ENCODE peak calls at places on chromosomes 1 and 21, in four cellular contexts. D is left lung, K is lung, C is HFF-Myc. N is an unnamed sample.

GRCh38 chr1:56627636-56628039 is 17.5 kb upstream of the PRKAA2 start:
- DNase-seq in D (no peak), K (no peak), C (no peak), N (no peak)

GRCh38 chr1:174890024-174890423 is 109.7 kb upstream of the CACYBP start:
- DNase-seq in D (no peak), K (no peak), C (no peak), N (no peak)

GRCh38 chr1:101756411-101756810 is 240.3 kb downstream of the OLFM3 start:
- DNase-seq in D (no peak), K (no peak), C (no peak), N (no peak)

GRCh38 chr1:36580524-36580923 is 97.8 kb upstream of the CSF3R start:
- DNase-seq in D (no peak), K (no peak), C (no peak), N (no peak)

GRCh38 chr1:226626577-226626956 is 78.0 kb downstream of the STUM start:
- DNase-seq in D (peak; percentile 93), K (peak; percentile 76), C (peak; percentile 29), N (peak; percentile 76)

GRCh38 chr1:63728611-63729226 is 45.1 kb upstream of the ROR1 start:
- DNase-seq in D (no peak), K (no peak), C (no peak), N (no peak)

GRCh38 chr1:30523055-30524020 is 200.0 kb downstream of the MATN1 start:
- DNase-seq in D (no peak), K (no peak), C (no peak), N (peak; percentile 82)

GRCh38 chr1:35574655-35575400 is 1.7 kb downstream of the TFAP2E start:
- DNase-seq in D (no peak), K (no peak), C (no peak), N (no peak)

GRCh38 chr1:52306227-52307006 is 59.6 kb downstream of the CC2D1B start:
- DNase-seq in D (no peak), K (no peak), C (no peak), N (no peak)

GRCh38 chr1:227945891-227946623 is 1.7 kb downstream of the WNT9A start:
- DNase-seq in D (peak; percentile 92), K (peak; percentile 74), C (peak; percentile 59), N (peak; percentile 81)

GRCh38 chr21:38951095-38951745 is 145.5 kb downstream of the ETS2 start:
- DNase-seq in D (no peak), K (no peak), C (no peak), N (no peak)

GRCh38 chr1:43818691-43819090 is 111.4 kb downstream of the ST3GAL3 start:
- DNase-seq in D (no peak), K (no peak), C (no peak), N (no peak)

GRCh38 chr1:225746361-225747179 is 31.1 kb upstream of the SRP9 start:
- DNase-seq in D (no peak), K (peak; percentile 72), C (no peak), N (peak; percentile 93)

GRCh38 chr21:43824250-43824882 is 35.0 kb downstream of the RRP1 start:
- DNase-seq in D (peak; percentile 60), K (no peak), C (no peak), N (peak; percentile 71)

GRCh38 chr21:34576043-34576466 is 38.9 kb downstream of the RCAN1 start:
- DNase-seq in D (no peak), K (no peak), C (no peak), N (peak; percentile 62)

GRCh38 chr1:185444651-185445050 is 127.6 kb upstream of the IVNS1ABP start:
- DNase-seq in D (no peak), K (no peak), C (no peak), N (no peak)

GRCh38 chr1:119079881-119080280 is 60.6 kb downstream of the WARS2 start:
- DNase-seq in D (no peak), K (no peak), C (no peak), N (no peak)

GRCh38 chr1:109531826-109532364 is 7.8 kb upstream of the GPR61 start:
- DNase-seq in D (no peak), K (no peak), C (no peak), N (peak; percentile 19)
- H3K4me3 ChIP-seq in D (no peak overlapping the region), K (no peak overlapping the region), C (no peak overlapping the region), N (peak overlapping the region; percentile 13)

DNA sequence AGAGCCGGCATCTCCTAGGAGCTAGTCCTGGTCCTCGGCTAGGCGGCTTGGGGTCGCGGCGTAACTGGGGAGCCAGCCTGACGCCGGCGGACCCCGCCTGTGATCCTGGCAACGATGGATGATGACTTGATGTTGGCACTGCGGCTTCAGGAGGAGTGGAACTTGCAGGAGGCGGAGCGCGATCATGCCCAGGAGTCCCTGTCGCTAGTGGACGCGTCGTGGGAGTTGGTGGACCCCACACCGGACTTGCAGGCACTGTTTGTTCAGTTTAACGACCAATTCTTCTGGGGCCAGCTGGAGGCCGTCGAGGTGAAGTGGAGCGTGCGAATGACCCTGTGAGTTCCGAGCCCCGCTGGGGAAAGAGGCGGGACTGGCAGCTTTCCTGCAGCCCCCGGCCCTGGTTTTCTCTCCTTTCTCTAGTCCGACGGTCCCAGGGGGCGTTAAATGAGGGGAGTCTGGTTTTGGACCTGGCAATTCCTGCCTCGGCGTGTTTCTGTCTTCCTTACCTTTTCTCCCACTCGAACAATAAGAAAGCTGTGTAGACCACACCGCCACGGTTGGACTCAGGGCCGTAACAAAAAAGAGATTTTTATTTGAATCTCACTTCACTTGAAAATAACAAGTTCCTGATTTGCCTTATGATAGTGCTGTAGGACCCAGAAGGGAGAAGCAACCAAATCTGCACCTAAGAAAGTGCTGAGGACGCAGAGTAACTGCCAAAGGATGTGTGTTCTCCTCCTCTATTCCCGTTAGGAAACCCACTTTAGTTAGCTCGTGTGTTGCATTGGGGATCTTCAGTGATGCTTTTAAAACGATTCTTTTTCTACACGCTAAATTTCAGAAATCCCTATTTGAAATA is at the start of gene SPRTN:
- DNase-seq in D (no peak), K (no peak), C (no peak), N (peak; percentile 26)
- TF ChIP-seq CTCF in D (no peak), K (no peak), C (no peak), N (no peak)

GRCh38 chr1:151825811-151826660 is 5.6 kb downstream of the RORC start:
- DNase-seq in D (no peak), K (no peak), C (no peak), N (no peak)
- H3K4me3 ChIP-seq in D (no peak overlapping the region), K (no peak overlapping the region), C (no peak overlapping the region), N (no peak overlapping the region)

DNA sequence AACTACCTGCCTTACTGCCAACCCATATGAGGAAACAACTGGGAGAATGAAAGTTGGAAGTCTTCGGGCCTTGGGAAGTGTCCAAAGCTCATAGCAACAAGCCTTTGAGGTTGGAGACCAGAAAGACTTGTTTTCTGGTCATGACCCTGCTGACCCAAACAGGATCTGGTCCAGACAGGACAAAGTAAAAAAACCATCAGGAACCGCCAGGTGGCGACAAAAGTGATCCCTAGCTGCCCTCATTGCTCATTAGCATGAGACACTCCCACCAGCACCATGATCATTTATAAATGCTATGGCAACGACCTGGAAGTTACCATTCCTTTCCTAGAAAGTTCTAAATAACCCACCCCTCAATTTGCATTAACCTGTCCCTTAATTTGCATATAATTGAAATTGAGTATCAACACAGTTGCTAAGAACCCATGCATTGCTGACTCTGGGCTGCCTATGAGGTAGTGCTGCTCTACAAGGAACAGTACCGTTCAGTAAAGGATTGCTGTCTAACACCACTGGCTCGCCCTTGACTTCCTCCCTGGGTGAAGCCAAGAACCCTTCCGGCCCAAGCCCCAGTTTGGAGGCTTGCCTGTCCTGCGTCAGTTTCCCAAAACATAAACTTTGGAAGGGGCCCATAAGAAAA is 89.0 kb downstream of the URB2 start:
- DNase-seq in D (no peak), K (no peak), C (no peak), N (peak; percentile 31)
- TF ChIP-seq CTCF in D (no peak), K (peak; percentile 2), C (peak; percentile 44), N (peak; percentile 31)

GRCh38 chr1:39107891-39108290 is 81.7 kb downstream of the NDUFS5 start:
- DNase-seq in D (no peak), K (no peak), C (no peak), N (no peak)

GRCh38 chr1:39113109-39113743 is 87.1 kb downstream of the NDUFS5 start:
- DNase-seq in D (no peak), K (no peak), C (no peak), N (no peak)

GRCh38 chr1:39110882-39111281 is 84.7 kb downstream of the NDUFS5 start:
- DNase-seq in D (no peak), K (no peak), C (no peak), N (peak; percentile 75)

GRCh38 chr1:39109653-39110052 is 83.5 kb downstream of the NDUFS5 start:
- DNase-seq in D (no peak), K (no peak), C (no peak), N (no peak)

GRCh38 chr1:39110325-39110851 is 84.2 kb downstream of the NDUFS5 start:
- DNase-seq in D (no peak), K (peak; percentile 47), C (no peak), N (peak; percentile 96)
- H3K4me3 ChIP-seq in D (no peak overlapping the region), K (no peak overlapping the region), C (no peak overlapping the region), N (no peak overlapping the region)

DNA sequence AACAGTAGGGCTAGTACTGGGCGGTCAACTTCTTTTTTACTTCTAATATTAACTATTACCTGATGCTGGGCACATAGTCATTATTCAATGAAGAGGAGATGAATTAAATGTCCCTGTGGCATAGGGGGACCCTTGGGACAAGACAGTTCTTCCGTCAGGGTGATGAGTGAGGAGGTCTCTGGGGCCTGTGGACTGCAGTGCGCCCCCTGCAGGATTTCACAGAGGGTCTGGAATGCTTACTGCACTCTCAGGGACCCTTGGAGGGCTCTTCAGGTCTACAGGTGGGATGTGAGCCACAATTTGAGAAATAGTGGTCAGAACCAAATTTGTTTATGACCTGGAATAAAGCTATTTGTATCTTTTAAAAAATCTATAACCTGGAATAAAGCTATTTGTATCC is 149.4 kb downstream of the FAM78B start:
- DNase-seq in D (no peak), K (no peak), C (no peak), N (no peak)
- TF ChIP-seq CTCF in D (no peak), K (no peak), C (peak; percentile 48), N (no peak)

DNA sequence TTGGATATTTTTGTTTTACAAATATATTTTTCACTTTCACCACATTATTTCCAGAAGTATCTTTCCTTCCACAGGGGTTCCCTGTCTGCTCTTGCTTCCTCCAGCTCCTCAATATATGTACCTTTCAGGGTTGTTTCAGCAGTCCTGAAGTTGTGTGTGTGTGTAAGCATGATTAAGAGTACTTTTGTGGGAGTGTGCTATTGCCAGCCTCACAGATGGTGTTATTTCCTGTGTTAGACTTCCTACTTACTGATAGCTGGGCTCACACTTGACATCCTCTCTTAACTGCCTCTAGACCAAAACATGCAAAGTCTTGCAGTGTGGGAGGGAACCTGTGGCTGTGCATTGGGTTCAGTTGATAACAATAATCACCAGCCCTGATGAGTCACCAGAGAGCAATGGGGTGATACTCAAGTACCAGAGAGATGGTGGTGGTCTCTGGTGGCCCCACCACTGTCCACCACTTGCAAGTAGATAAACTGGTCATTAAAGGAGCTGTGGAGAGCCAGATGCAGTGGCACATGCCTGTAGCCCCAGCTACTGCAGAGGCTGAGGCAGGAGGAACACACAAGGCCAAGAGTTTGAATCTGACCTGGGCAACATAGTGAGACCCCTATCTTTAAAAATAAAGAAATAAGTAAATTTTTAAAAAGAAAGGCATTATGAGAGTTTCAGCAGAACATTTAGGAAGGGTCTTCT is 126.7 kb downstream of the NR5A2 start:
- DNase-seq in D (no peak), K (peak; percentile 43), C (no peak), N (no peak)
- H3K4me3 ChIP-seq in D (no peak overlapping the region), K (no peak overlapping the region), C (no peak overlapping the region), N (no peak overlapping the region)